ENCODE peak calls at places on chromosomes 12 and 14, in five cellular contexts. One of them, this sample, is unnamed.

GRCh38 chr12:104414581-104415305 is 42.0 kb upstream of the CHST11 start:
- DNase-seq in A549: no peak
- DNase-seq in IMR-90: no peak
- DNase-seq in K562: no peak
- DNase-seq in HepG2: no peak
- DNase-seq in this sample: peak

GRCh38 chr12:132818562-132818961 is 10.1 kb downstream of the GOLGA3 start:
- DNase-seq in K562: no peak
- DNase-seq in A549: no peak
- DNase-seq in IMR-90: no peak
- DNase-seq in HepG2: no peak
- DNase-seq in this sample: no peak

GRCh38 chr12:92403210-92404175 is 257.8 kb upstream of the BTG1 start:
- DNase-seq in HepG2: no peak
- DNase-seq in A549: no peak
- DNase-seq in K562: peak
- DNase-seq in IMR-90: no peak
- DNase-seq in this sample: no peak

GRCh38 chr12:53899230-53899629 is 39.4 kb upstream of the HOXC13 start:
- DNase-seq in K562: no peak
- DNase-seq in A549: no peak
- DNase-seq in IMR-90: no peak
- DNase-seq in HepG2: no peak
- DNase-seq in this sample: no peak

GRCh38 chr12:121748571-121749265 is 36.2 kb downstream of the TMEM120B start:
- DNase-seq in HepG2: peak
- DNase-seq in A549: peak
- DNase-seq in K562: peak
- DNase-seq in IMR-90: peak
- DNase-seq in this sample: no peak

GRCh38 chr12:99709116-99709515 is 61.6 kb downstream of the GARIN6 start:
- DNase-seq in IMR-90: no peak
- DNase-seq in K562: no peak
- DNase-seq in HepG2: no peak
- DNase-seq in A549: no peak
- DNase-seq in this sample: no peak

GRCh38 chr12:64890873-64891468 is 66.5 kb downstream of the TBC1D30 start:
- DNase-seq in A549: peak
- DNase-seq in IMR-90: peak
- DNase-seq in HepG2: peak
- DNase-seq in K562: peak
- DNase-seq in this sample: no peak

GRCh38 chr12:570237-570925 is 92.9 kb downstream of the NINJ2 start:
- DNase-seq in K562: peak
- DNase-seq in IMR-90: peak
- DNase-seq in A549: peak
- DNase-seq in HepG2: peak
- DNase-seq in this sample: no peak

GRCh38 chr12:27652174-27652763 is 44.0 kb upstream of the REP15 start:
- DNase-seq in A549: peak
- DNase-seq in HepG2: peak
- DNase-seq in K562: peak
- DNase-seq in IMR-90: peak
- DNase-seq in this sample: no peak

GRCh38 chr14:61184117-61184516 is 97.0 kb downstream of the TMEM30B start:
- DNase-seq in A549: no peak
- DNase-seq in K562: no peak
- DNase-seq in HepG2: no peak
- DNase-seq in IMR-90: peak
- DNase-seq in this sample: no peak

GRCh38 chr12:50242751-50243191 is 40.5 kb downstream of the LIMA1 start:
- DNase-seq in A549: no peak
- DNase-seq in IMR-90: peak
- DNase-seq in K562: no peak
- DNase-seq in HepG2: no peak
- DNase-seq in this sample: no peak

GRCh38 chr14:69133206-69134125 is 19.5 kb downstream of the DCAF5 start:
- DNase-seq in IMR-90: peak
- DNase-seq in A549: peak
- DNase-seq in HepG2: no peak
- DNase-seq in K562: peak
- DNase-seq in this sample: no peak

GRCh38 chr12:121783771-121784170 is 9.7 kb downstream of the RHOF start:
- DNase-seq in HepG2: no peak
- DNase-seq in IMR-90: no peak
- DNase-seq in K562: no peak
- DNase-seq in A549: peak
- DNase-seq in this sample: no peak

GRCh38 chr12:112967858-112968257 is 10.5 kb upstream of the OAS2 start:
- DNase-seq in K562: no peak
- DNase-seq in IMR-90: no peak
- DNase-seq in HepG2: no peak
- DNase-seq in A549: no peak
- DNase-seq in this sample: no peak

GRCh38 chr14:55767291-55767690 is 187.3 kb downstream of the KTN1 start:
- DNase-seq in K562: no peak
- DNase-seq in A549: no peak
- DNase-seq in HepG2: no peak
- DNase-seq in IMR-90: no peak
- DNase-seq in this sample: no peak

GRCh38 chr14:50311974-50312733 is at the start of the genes DMAC2L and L2HGDH:
- DNase-seq in A549: peak
- DNase-seq in K562: peak
- DNase-seq in IMR-90: peak
- DNase-seq in HepG2: peak
- DNase-seq in this sample: peak

GRCh38 chr12:88266851-88267360 is 124.8 kb downstream of the TMTC3 start:
- DNase-seq in K562: no peak
- DNase-seq in HepG2: no peak
- DNase-seq in IMR-90: no peak
- DNase-seq in A549: no peak
- DNase-seq in this sample: no peak

GRCh38 chr14:56412453-56413434 is 166.9 kb upstream of the TMEM260 start:
- DNase-seq in A549: no peak
- DNase-seq in HepG2: no peak
- DNase-seq in IMR-90: no peak
- DNase-seq in K562: no peak
- DNase-seq in this sample: no peak

GRCh38 chr12:91610561-91610960 is 427.9 kb upstream of the DCN start:
- DNase-seq in K562: peak
- DNase-seq in HepG2: no peak
- DNase-seq in A549: no peak
- DNase-seq in IMR-90: no peak
- DNase-seq in this sample: no peak

GRCh38 chr14:71714225-71714624 is 218.0 kb upstream of the RGS6 start:
- DNase-seq in K562: no peak
- DNase-seq in HepG2: no peak
- DNase-seq in A549: no peak
- DNase-seq in IMR-90: peak
- DNase-seq in this sample: no peak

GRCh38 chr12:68327896-68328295 is 4.3 kb downstream of the MDM1 start:
- DNase-seq in IMR-90: no peak
- DNase-seq in A549: no peak
- DNase-seq in HepG2: no peak
- DNase-seq in K562: no peak
- DNase-seq in this sample: no peak

GRCh38 chr12:92634730-92635129 is 68.1 kb upstream of the PLEKHG7 start:
- DNase-seq in HepG2: no peak
- DNase-seq in K562: no peak
- DNase-seq in IMR-90: no peak
- DNase-seq in A549: no peak
- DNase-seq in this sample: no peak

GRCh38 chr12:13152281-13152680 is 44.2 kb upstream of the EMP1 start:
- DNase-seq in K562: no peak
- DNase-seq in IMR-90: no peak
- DNase-seq in HepG2: no peak
- DNase-seq in A549: no peak
- DNase-seq in this sample: no peak

GRCh38 chr14:66746316-66747006 is 238.5 kb downstream of the GPHN start:
- DNase-seq in A549: peak
- DNase-seq in K562: peak
- DNase-seq in HepG2: peak
- DNase-seq in IMR-90: peak
- DNase-seq in this sample: no peak

GRCh38 chr12:70255311-70255710 is 12.1 kb downstream of the CNOT2 start:
- DNase-seq in HepG2: no peak
- DNase-seq in A549: no peak
- DNase-seq in K562: no peak
- DNase-seq in IMR-90: peak
- DNase-seq in this sample: no peak

GRCh38 chr14:96038920-96039632 is at the start of gene C14orf132:
- DNase-seq in K562: peak
- DNase-seq in A549: peak
- DNase-seq in HepG2: no peak
- DNase-seq in IMR-90: peak
- DNase-seq in this sample: no peak

GRCh38 chr14:72104011-72104613 is 171.9 kb downstream of the RGS6 start:
- DNase-seq in HepG2: no peak
- DNase-seq in IMR-90: no peak
- DNase-seq in A549: peak
- DNase-seq in K562: peak
- DNase-seq in this sample: peak

GRCh38 chr12:13288501-13288900 is 92.0 kb downstream of the EMP1 start:
- DNase-seq in HepG2: no peak
- DNase-seq in K562: peak
- DNase-seq in A549: no peak
- DNase-seq in IMR-90: peak
- DNase-seq in this sample: no peak

GRCh38 chr14:55136241-55136640 is 7.2 kb downstream of the LGALS3 start:
- DNase-seq in A549: no peak
- DNase-seq in HepG2: no peak
- DNase-seq in IMR-90: peak
- DNase-seq in K562: no peak
- DNase-seq in this sample: no peak

GRCh38 chr14:93970967-93971634 is 5.3 kb downstream of the ASB2 start:
- DNase-seq in IMR-90: peak
- DNase-seq in HepG2: no peak
- DNase-seq in K562: no peak
- DNase-seq in A549: no peak
- DNase-seq in this sample: no peak

DNA sequence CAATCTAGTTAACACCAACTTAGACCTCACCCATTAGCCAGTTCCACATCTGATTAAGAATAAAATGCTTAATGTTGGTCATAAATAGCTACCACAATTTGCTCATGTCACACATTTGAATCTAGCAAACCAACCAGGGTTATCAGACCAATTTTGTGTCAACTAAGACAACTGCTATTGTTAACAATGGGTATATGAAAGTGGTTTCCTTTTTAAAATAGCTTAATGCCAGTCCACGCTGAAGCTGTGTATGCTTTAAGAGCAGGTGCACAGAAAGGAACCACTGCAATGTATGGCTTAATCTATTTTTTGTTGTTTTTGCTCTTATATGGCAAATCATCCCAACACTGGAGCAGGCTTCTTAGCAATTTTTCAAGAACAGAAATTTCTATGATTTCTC is 45.6 kb upstream of the SELPLG start:
- DNase-seq in HepG2: no peak
- DNase-seq in A549: no peak
- DNase-seq in K562: no peak
- DNase-seq in IMR-90: no peak
- DNase-seq in this sample: no peak
- TF ChIP-seq MAFK in HepG2: no peak
- TF ChIP-seq MAFK in A549: no peak
- TF ChIP-seq MAFK in K562: no peak
- TF ChIP-seq MAFK in IMR-90: no peak
- TF ChIP-seq MAFK in this sample: no peak

DNA sequence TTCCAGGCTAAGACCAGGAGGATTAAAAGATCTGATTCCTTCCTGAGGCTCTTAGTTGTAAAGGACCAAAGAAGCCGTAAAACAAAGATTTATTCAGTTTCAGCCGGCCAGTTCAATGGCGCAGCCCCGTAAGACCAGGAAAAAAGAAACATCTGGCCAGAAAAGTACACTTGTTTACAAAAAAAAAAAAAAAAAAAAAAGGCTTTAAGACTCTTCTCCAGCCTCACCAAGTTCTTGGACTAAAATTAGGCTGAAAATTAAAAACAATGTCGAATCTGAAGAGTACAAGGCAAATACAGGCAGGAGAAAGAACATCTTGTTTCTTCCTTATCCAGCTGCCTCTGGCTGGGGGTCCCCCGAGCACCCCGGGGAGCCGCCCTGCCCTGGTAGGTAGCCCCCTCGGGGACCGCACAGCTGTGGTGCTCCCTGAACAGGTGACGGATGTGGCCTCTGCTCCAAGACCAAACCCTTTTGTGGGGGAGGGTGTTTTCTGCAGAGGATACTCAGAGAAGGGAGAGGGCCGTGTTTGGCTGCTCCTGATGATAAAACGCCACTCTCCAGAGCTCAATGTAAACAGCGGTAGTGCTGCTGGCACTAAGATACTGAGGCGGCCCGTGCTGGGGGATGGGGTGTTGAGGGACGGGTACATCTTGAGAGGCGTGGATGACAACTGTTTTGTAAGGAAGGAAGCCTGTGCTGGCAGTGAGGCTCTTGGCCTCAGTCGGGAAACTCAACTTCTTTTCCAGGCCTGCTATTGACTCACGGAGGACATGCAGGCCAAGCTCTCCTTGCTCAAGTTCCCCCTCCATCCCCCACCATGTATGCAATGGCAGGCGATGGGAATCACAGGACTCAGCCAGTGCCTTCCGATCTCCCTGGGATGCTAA is 201.0 kb upstream of the DIO3 start:
- DNase-seq in IMR-90: no peak
- DNase-seq in HepG2: no peak
- DNase-seq in A549: no peak
- DNase-seq in K562: peak
- DNase-seq in this sample: no peak
- TF ChIP-seq MAFK in IMR-90: no peak
- TF ChIP-seq MAFK in HepG2: no peak
- TF ChIP-seq MAFK in A549: no peak
- TF ChIP-seq MAFK in K562: no peak
- TF ChIP-seq MAFK in this sample: no peak

GRCh38 chr12:117580718-117581062 is 219.3 kb upstream of the NOS1 start:
- DNase-seq in K562: peak
- DNase-seq in IMR-90: no peak
- DNase-seq in A549: peak
- DNase-seq in HepG2: no peak
- DNase-seq in this sample: peak
- TF ChIP-seq MAFK in K562: no peak
- TF ChIP-seq MAFK in IMR-90: no peak
- TF ChIP-seq MAFK in A549: no peak
- TF ChIP-seq MAFK in HepG2: no peak
- TF ChIP-seq MAFK in this sample: no peak

GRCh38 chr12:1691123-1692007 is 495 bp downstream of the ADIPOR2 start:
- DNase-seq in HepG2: peak
- DNase-seq in A549: no peak
- DNase-seq in IMR-90: no peak
- DNase-seq in K562: peak
- DNase-seq in this sample: peak

GRCh38 chr12:1692221-1692620 is 1.4 kb downstream of the ADIPOR2 start:
- DNase-seq in K562: no peak
- DNase-seq in IMR-90: no peak
- DNase-seq in HepG2: no peak
- DNase-seq in A549: no peak
- DNase-seq in this sample: no peak

GRCh38 chr12:1695836-1696670 is 5.2 kb downstream of the ADIPOR2 start:
- DNase-seq in A549: no peak
- DNase-seq in K562: no peak
- DNase-seq in IMR-90: no peak
- DNase-seq in HepG2: no peak
- DNase-seq in this sample: no peak

GRCh38 chr12:1690578-1691122 is at the start of gene ADIPOR2:
- DNase-seq in HepG2: peak
- DNase-seq in A549: peak
- DNase-seq in IMR-90: peak
- DNase-seq in K562: peak
- DNase-seq in this sample: peak

GRCh38 chr12:1692895-1693294 is 2.0 kb downstream of the ADIPOR2 start:
- DNase-seq in K562: no peak
- DNase-seq in IMR-90: no peak
- DNase-seq in HepG2: no peak
- DNase-seq in A549: no peak
- DNase-seq in this sample: no peak
- TF ChIP-seq MAFK in K562: no peak
- TF ChIP-seq MAFK in IMR-90: no peak
- TF ChIP-seq MAFK in HepG2: no peak
- TF ChIP-seq MAFK in A549: no peak
- TF ChIP-seq MAFK in this sample: no peak

This sample was measured in H1.